ENCODE peak calls at places on chromosomes 4 and X, in nine cellular contexts. T, O, B, R, J, E, Q, Z and U are unnamed samples.

GRCh38 chr4:110484767-110485166 is 8.8 kb downstream of the ENPEP start:
- DNase-seq in T (no peak), O (no peak), B (no peak), R (no peak), J (no peak), E (no peak), Q (no peak), Z (peak; percentile 96), U (peak; percentile 86)

GRCh38 chrX:68699960-68700746 is 52.7 kb downstream of the STARD8 start:
- DNase-seq in T (no peak), O (no peak), B (no peak), R (no peak), J (no peak), E (no peak), Q (no peak), Z (peak; percentile 68), U (peak; percentile 41)

GRCh38 chr4:38581708-38582107 is 82.3 kb upstream of the KLF3 start:
- DNase-seq in T (no peak), O (no peak), B (no peak), R (no peak), J (no peak), E (no peak), Q (no peak), Z (no peak), U (no peak)

GRCh38 chr4:76545161-76545884 is 110.3 kb downstream of the SHROOM3 start:
- DNase-seq in T (no peak), O (no peak), B (no peak), R (no peak), J (peak; percentile 8), E (no peak), Q (no peak), Z (no peak), U (no peak)

GRCh38 chr4:113674251-113674650 is 87.3 kb downstream of the CAMK2D start:
- DNase-seq in T (no peak), O (no peak), B (no peak), R (no peak), J (no peak), E (no peak), Q (no peak), Z (no peak), U (no peak)

GRCh38 chrX:30488092-30488491 is 89.5 kb downstream of the TASL start:
- DNase-seq in T (peak; percentile 11), O (no peak), B (no peak), R (no peak), J (no peak), E (no peak), Q (peak; percentile 4), Z (peak; percentile 10), U (no peak)

GRCh38 chr4:102981005-102981404 is 38.5 kb downstream of the SLC9B1 start:
- DNase-seq in T (no peak), O (no peak), B (no peak), R (no peak), J (no peak), E (no peak), Q (no peak), Z (no peak), U (no peak)

GRCh38 chr4:25563071-25563564 is 92.5 kb upstream of the SLC34A2 start:
- DNase-seq in T (no peak), O (no peak), B (no peak), R (no peak), J (no peak), E (no peak), Q (no peak), Z (peak; percentile 38), U (peak; percentile 40)

GRCh38 chrX:132165651-132166050 is 37.8 kb upstream of the FRMD7 start:
- DNase-seq in T (no peak), O (no peak), B (no peak), R (no peak), J (no peak), E (no peak), Q (no peak), Z (no peak), U (peak; percentile 21)

GRCh38 chrX:22365460-22365859 is 92.7 kb downstream of the CBLL2 start:
- DNase-seq in T (no peak), O (no peak), B (no peak), R (no peak), J (no peak), E (no peak), Q (no peak), Z (peak; percentile 80), U (peak; percentile 50)

GRCh38 chrX:130028196-130028595 is 45.8 kb downstream of the BCORL1 start:
- DNase-seq in T (peak; percentile 74), O (peak; percentile 35), B (peak; percentile 37), R (peak; percentile 15), J (peak; percentile 51), E (no peak), Q (peak; percentile 13), Z (peak; percentile 8), U (peak; percentile 27)

GRCh38 chr4:128225148-128225547 is 62.5 kb downstream of the PGRMC2 start:
- DNase-seq in T (no peak), O (no peak), B (no peak), R (no peak), J (no peak), E (peak; percentile 5), Q (no peak), Z (no peak), U (peak; percentile 49)

GRCh38 chrX:109199726-109200125 is 282.2 kb downstream of the GUCY2F start:
- DNase-seq in T (no peak), O (no peak), B (no peak), R (no peak), J (no peak), E (no peak), Q (no peak), Z (peak; percentile 4), U (no peak)